ENCODE peak calls at places on chromosomes 4 and X, in six cellular contexts. G is T-helper 17 cell; X is RWPE1; U is cardiac fibroblast; O is Karpas-422; I is activated CD4-positive, alpha-beta T cell treated with anti-CD3 and anti-CD28 coated beads, Interleukin-2, amount 50 U/mL, for 4 hours. T is an unnamed sample.

GRCh38 chr4:109296545-109296944 is 5.9 kb downstream of the COL25A1 start:
- DNase-seq in U (no peak), G (no peak), X (no peak), I (no peak), O (no peak), T (no peak)

GRCh38 chrX:48514868-48515460 is 6.2 kb downstream of the PORCN start:
- DNase-seq in G (no peak), O (no peak), U (no peak), X (no peak), I (no peak), T (no peak)

GRCh38 chr4:110087116-110087708 is 111.2 kb downstream of the ELOVL6 start:
- DNase-seq in I (no peak), G (no peak), X (peak), O (no peak), U (peak), T (no peak)

GRCh38 chrX:9611436-9612145 is 146.7 kb downstream of the TBL1X start:
- DNase-seq in I (no peak), O (no peak), G (no peak), U (no peak), X (no peak), T (no peak)

GRCh38 chr4:10554694-10555093 is 97.5 kb upstream of the ZNF518B start:
- DNase-seq in X (peak), O (peak), G (peak), U (peak), I (peak), T (no peak)

GRCh38 chr4:153905231-153905630 is 116.3 kb upstream of the SFRP2 start:
- DNase-seq in O (no peak), I (no peak), X (no peak), U (no peak), G (no peak), T (no peak)

GRCh38 chr4:15711762-15712161 is 8.9 kb downstream of the BST1 start:
- DNase-seq in O (no peak), U (no peak), X (no peak), I (no peak), G (no peak), T (no peak)

GRCh38 chrX:87338510-87338909 is 179.1 kb upstream of the KLHL4 start:
- DNase-seq in G (no peak), U (peak), I (no peak), O (peak), X (peak), T (no peak)

GRCh38 chr4:174089711-174090110 is 193.8 kb downstream of the FBXO8 start:
- DNase-seq in O (no peak), U (no peak), X (no peak), G (no peak), I (no peak), T (no peak)